ENCODE peak calls at places on chromosomes 16 and 17, in eight cellular contexts. Z, K, N, D, M, L, J and B are unnamed samples. For H3K27me3, the result is how much of the 10 kb centered on the place peaks cover.

GRCh38 chr16:51938861-51939260 is 608.1 kb downstream of the TOX3 start:
- DNase-seq in D (no peak), L (no peak), J (no peak), Z (peak), N (no peak), K (no peak), M (no peak), B (no peak)

GRCh38 chr17:2022647-2023046 is 2.5 kb downstream of the RTN4RL1 start:
- DNase-seq in K (no peak), M (no peak), Z (no peak), D (no peak), J (no peak), N (no peak), L (peak), B (no peak)

GRCh38 chr16:7025616-7026190 is 306.9 kb upstream of the RBFOX1 start:
- DNase-seq in D (peak), J (peak), M (no peak), K (peak), Z (no peak), L (peak), N (peak), B (no peak)

GRCh38 chr17:2259769-2260536 is 43.6 kb downstream of the SMG6 start:
- DNase-seq in M (no peak), L (no peak), N (no peak), D (no peak), Z (no peak), K (no peak), J (no peak), B (no peak)

GRCh38 chr17:73343168-73343634 is 31.4 kb upstream of the CDC42EP4 start:
- DNase-seq in J (peak), M (no peak), Z (peak), K (peak), L (peak), D (peak), N (no peak), B (no peak)

GRCh38 chr17:68993112-68993511 is 37.9 kb upstream of the ABCA8 start:
- DNase-seq in N (no peak), D (no peak), M (no peak), K (no peak), Z (peak), L (no peak), J (no peak), B (no peak)

GRCh38 chr17:59785091-59785799 is 77.8 kb downstream of the VMP1 start:
- DNase-seq in J (no peak), M (no peak), D (no peak), L (no peak), K (no peak), Z (peak), N (no peak), B (no peak)

GRCh38 chr16:55033225-55034156 is 102.8 kb downstream of the IRX5 start:
- DNase-seq in N (no peak), L (no peak), D (no peak), M (no peak), Z (no peak), J (no peak), K (no peak), B (no peak)

GRCh38 chr17:67974186-67974585 is 22.1 kb downstream of the C17orf58 start:
- DNase-seq in Z (no peak), J (peak), L (no peak), K (no peak), M (no peak), N (no peak), D (no peak), B (no peak)

GRCh38 chr17:37541880-37542675 is 52.4 kb downstream of the DUSP14 start:
- DNase-seq in D (no peak), N (no peak), K (no peak), Z (peak), J (peak), L (no peak), M (no peak), B (no peak)

GRCh38 chr17:59525668-59526067 is 39.7 kb upstream of the DHX40 start:
- DNase-seq in K (no peak), J (no peak), N (no peak), L (no peak), M (no peak), D (no peak), Z (no peak), B (no peak)

GRCh38 chr17:39834017-39834416 is 30.1 kb downstream of the IKZF3 start:
- DNase-seq in M (no peak), N (no peak), Z (no peak), D (no peak), K (no peak), L (no peak), J (no peak), B (no peak)

GRCh38 chr17:20174588-20175265 is 165.6 kb downstream of the SPECC1 start:
- DNase-seq in L (no peak), M (no peak), J (no peak), D (no peak), Z (peak), K (no peak), N (no peak), B (peak)

GRCh38 chr16:56547120-56547948 is 17.5 kb upstream of the MT4 start:
- DNase-seq in L (no peak), N (no peak), Z (peak), M (peak), K (no peak), J (peak), D (peak), B (peak)

DNA sequence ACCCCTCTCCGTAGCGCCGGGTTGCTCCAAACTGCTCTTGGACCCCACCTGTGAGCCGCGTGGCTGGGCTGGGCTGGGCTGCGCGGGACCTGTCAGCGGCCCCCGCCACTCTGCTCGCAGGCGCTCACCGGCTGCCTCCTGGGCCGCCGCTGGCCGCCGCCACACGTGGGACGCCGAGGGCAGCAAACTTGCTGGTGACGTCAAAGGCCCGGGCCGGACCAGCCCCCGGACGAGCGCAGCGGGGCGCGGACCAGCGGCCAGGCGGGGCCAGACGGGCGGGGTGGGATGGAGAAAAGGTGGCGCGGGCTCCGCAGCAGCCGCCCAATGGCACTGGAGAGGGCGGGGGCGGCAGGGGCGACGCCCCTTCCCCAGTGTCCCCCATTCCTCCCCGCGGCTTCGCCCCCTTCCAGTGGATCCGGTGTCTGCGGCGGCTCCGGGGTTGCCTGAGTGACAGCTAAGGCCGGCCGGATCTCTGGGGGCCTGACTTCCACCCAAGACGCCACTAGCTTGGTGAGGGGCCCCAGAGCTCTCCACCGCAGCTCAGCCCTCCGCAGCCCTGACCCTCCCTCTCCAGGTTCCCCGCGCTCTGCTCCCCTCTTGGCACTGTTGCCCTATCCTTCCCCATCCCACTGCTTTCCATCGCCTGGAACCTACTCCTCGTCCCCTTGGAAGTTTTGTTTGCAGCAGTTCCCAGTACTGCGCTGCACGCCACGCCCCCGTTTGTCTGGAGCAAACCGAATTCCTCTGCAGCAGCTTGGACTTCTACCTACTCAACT is at the start of gene HS3ST3A1:
- DNase-seq in N (peak), M (no peak), L (peak), K (peak), Z (peak), D (no peak), J (peak), B (peak)
- H3K27me3 ChIP-seq in N (under half), M (under half), L (under half), K (under half), Z (under half), D (under half), J (under half), B (under half)

GRCh38 chr17:77035526-77035925 is 105.2 kb upstream of the SEC14L1 start:
- DNase-seq in K (no peak), M (no peak), N (no peak), L (no peak), D (no peak), Z (no peak), J (no peak), B (no peak)
- H3K4me3 ChIP-seq in K (no peak), M (no peak), N (no peak), L (no peak), D (no peak), Z (no peak), J (no peak), B (no peak)

DNA sequence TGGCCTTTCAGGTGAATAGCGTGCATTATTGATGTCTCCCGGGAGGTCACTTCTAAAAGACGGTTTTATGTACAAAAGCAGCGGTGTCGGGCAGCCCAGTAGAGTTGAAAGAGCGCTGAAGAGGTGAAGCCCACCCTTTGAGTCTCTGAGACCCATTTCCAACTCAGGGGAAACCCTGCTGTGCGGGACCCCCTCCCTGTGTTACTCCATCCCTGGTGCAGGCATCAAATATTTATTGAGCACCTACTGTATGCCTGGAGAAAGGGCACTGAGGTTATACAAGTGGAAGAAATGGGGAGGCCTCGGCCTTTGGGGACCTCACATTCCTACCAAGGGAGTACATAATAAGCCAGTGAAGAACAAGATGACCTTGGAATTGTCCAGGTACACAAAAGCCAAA is 45.3 kb downstream of the ATP2C2 start:
- DNase-seq in K (no peak), L (no peak), J (no peak), Z (no peak), M (no peak), D (no peak), N (no peak), B (no peak)
- H3K27me3 ChIP-seq in K (under half), L (under half), J (under half), Z (under half), M (under half), D (under half), N (under half), B (under half)

DNA sequence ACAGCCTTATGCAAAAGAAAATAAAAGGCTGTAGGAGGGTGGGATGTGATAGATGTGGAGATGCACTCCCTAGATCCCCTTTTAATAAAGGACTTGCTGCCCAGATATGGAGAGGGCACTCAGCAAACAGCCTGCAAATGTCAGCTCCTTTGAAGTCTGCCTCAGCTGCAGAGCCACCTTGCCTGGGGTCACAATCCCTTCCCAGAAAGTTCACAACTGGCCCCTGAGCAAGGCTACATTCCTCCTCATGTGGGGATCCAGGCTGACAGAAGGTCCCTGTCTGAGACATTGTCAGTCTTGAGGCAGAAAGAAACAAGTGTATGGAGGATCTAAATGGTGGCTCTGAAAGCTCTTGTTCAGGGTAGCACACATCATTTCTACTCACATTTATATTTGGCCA is 36.1 kb downstream of the SLFN11 start:
- DNase-seq in M (no peak), K (no peak), Z (no peak), D (no peak), J (no peak), L (no peak), N (no peak), B (no peak)
- H3K4me3 ChIP-seq in M (no peak), K (no peak), Z (no peak), D (no peak), J (no peak), L (no peak), N (no peak), B (no peak)